ENCODE peak calls at places on chromosome 1, in seven cellular contexts. One of them, this sample, is unnamed.

GRCh38 chr1:33349081-33349759 is 28.3 kb upstream of the A3GALT2 start:
- DNase-seq in CD8-positive, alpha-beta T cell: peak
- DNase-seq in upper lobe of right lung: peak
- DNase-seq in heart left ventricle: peak
- DNase-seq in CD4-positive, alpha-beta T cell: peak
- DNase-seq in CD8-positive, alpha-beta memory T cell: peak
- DNase-seq in sigmoid colon: peak
- DNase-seq in this sample: peak

GRCh38 chr1:174217248-174217647 is 57.9 kb downstream of the RABGAP1L start:
- DNase-seq in CD8-positive, alpha-beta T cell: no peak
- DNase-seq in upper lobe of right lung: no peak
- DNase-seq in heart left ventricle: no peak
- DNase-seq in CD4-positive, alpha-beta T cell: no peak
- DNase-seq in CD8-positive, alpha-beta memory T cell: no peak
- DNase-seq in sigmoid colon: no peak
- DNase-seq in this sample: no peak

GRCh38 chr1:109242387-109242786 is 7.0 kb upstream of the CELSR2 start:
- DNase-seq in CD8-positive, alpha-beta T cell: no peak
- DNase-seq in upper lobe of right lung: peak
- DNase-seq in heart left ventricle: peak
- DNase-seq in CD4-positive, alpha-beta T cell: no peak
- DNase-seq in CD8-positive, alpha-beta memory T cell: no peak
- DNase-seq in sigmoid colon: peak
- DNase-seq in this sample: peak

GRCh38 chr1:166579835-166580488 is 259.3 kb upstream of the POGK start:
- DNase-seq in CD8-positive, alpha-beta T cell: no peak
- DNase-seq in upper lobe of right lung: no peak
- DNase-seq in heart left ventricle: no peak
- DNase-seq in CD4-positive, alpha-beta T cell: no peak
- DNase-seq in CD8-positive, alpha-beta memory T cell: no peak
- DNase-seq in sigmoid colon: no peak
- DNase-seq in this sample: no peak

GRCh38 chr1:15965228-15965767 is 10.6 kb downstream of the ZBTB17 start:
- DNase-seq in CD8-positive, alpha-beta T cell: no peak
- DNase-seq in upper lobe of right lung: no peak
- DNase-seq in heart left ventricle: no peak
- DNase-seq in CD4-positive, alpha-beta T cell: no peak
- DNase-seq in CD8-positive, alpha-beta memory T cell: no peak
- DNase-seq in sigmoid colon: no peak
- DNase-seq in this sample: peak

GRCh38 chr1:54377040-54377691 is 29.0 kb downstream of the SSBP3 start:
- DNase-seq in CD8-positive, alpha-beta T cell: no peak
- DNase-seq in upper lobe of right lung: peak
- DNase-seq in heart left ventricle: no peak
- DNase-seq in CD4-positive, alpha-beta T cell: no peak
- DNase-seq in CD8-positive, alpha-beta memory T cell: no peak
- DNase-seq in sigmoid colon: no peak
- DNase-seq in this sample: peak

GRCh38 chr1:242523282-242523967 is 1.1 kb downstream of the PLD5 start:
- DNase-seq in CD8-positive, alpha-beta T cell: no peak
- DNase-seq in upper lobe of right lung: no peak
- DNase-seq in heart left ventricle: no peak
- DNase-seq in CD4-positive, alpha-beta T cell: no peak
- DNase-seq in CD8-positive, alpha-beta memory T cell: no peak
- DNase-seq in sigmoid colon: no peak
- DNase-seq in this sample: peak

GRCh38 chr1:204275695-204276596 is 62.2 kb upstream of the GOLT1A start:
- DNase-seq in CD8-positive, alpha-beta T cell: no peak
- DNase-seq in upper lobe of right lung: no peak
- DNase-seq in heart left ventricle: no peak
- DNase-seq in CD4-positive, alpha-beta T cell: no peak
- DNase-seq in CD8-positive, alpha-beta memory T cell: no peak
- DNase-seq in sigmoid colon: peak
- DNase-seq in this sample: no peak

GRCh38 chr1:41358152-41358937 is 2.9 kb upstream of the FOXO6 start:
- DNase-seq in CD8-positive, alpha-beta T cell: no peak
- DNase-seq in upper lobe of right lung: peak
- DNase-seq in heart left ventricle: peak
- DNase-seq in CD4-positive, alpha-beta T cell: no peak
- DNase-seq in CD8-positive, alpha-beta memory T cell: no peak
- DNase-seq in sigmoid colon: no peak
- DNase-seq in this sample: peak

GRCh38 chr1:2194319-2194897 is at the start of gene FAAP20:
- DNase-seq in CD8-positive, alpha-beta T cell: no peak
- DNase-seq in upper lobe of right lung: no peak
- DNase-seq in heart left ventricle: no peak
- DNase-seq in CD4-positive, alpha-beta T cell: no peak
- DNase-seq in CD8-positive, alpha-beta memory T cell: no peak
- DNase-seq in sigmoid colon: peak
- DNase-seq in this sample: peak

GRCh38 chr1:204323887-204324286 is 35.8 kb downstream of the PLEKHA6 start:
- DNase-seq in CD8-positive, alpha-beta T cell: no peak
- DNase-seq in upper lobe of right lung: no peak
- DNase-seq in heart left ventricle: no peak
- DNase-seq in CD4-positive, alpha-beta T cell: no peak
- DNase-seq in CD8-positive, alpha-beta memory T cell: no peak
- DNase-seq in sigmoid colon: no peak
- DNase-seq in this sample: peak

GRCh38 chr1:226111865-226112395 is 49.4 kb downstream of the H3-3A start:
- DNase-seq in CD8-positive, alpha-beta T cell: no peak
- DNase-seq in upper lobe of right lung: no peak
- DNase-seq in heart left ventricle: no peak
- DNase-seq in CD4-positive, alpha-beta T cell: no peak
- DNase-seq in CD8-positive, alpha-beta memory T cell: no peak
- DNase-seq in sigmoid colon: no peak
- DNase-seq in this sample: peak

GRCh38 chr1:172383541-172383940 is 36.9 kb upstream of the C1orf105 start:
- DNase-seq in CD8-positive, alpha-beta T cell: no peak
- DNase-seq in upper lobe of right lung: no peak
- DNase-seq in heart left ventricle: no peak
- DNase-seq in CD4-positive, alpha-beta T cell: no peak
- DNase-seq in CD8-positive, alpha-beta memory T cell: no peak
- DNase-seq in sigmoid colon: no peak
- DNase-seq in this sample: peak

GRCh38 chr1:171995573-171995972 is 154.3 kb downstream of the DNM3 start:
- DNase-seq in CD8-positive, alpha-beta T cell: no peak
- DNase-seq in upper lobe of right lung: no peak
- DNase-seq in heart left ventricle: no peak
- DNase-seq in CD4-positive, alpha-beta T cell: no peak
- DNase-seq in CD8-positive, alpha-beta memory T cell: no peak
- DNase-seq in sigmoid colon: no peak
- DNase-seq in this sample: no peak

GRCh38 chr1:9100471-9101043 is 28.3 kb downstream of the GPR157 start:
- DNase-seq in CD8-positive, alpha-beta T cell: no peak
- DNase-seq in upper lobe of right lung: no peak
- DNase-seq in heart left ventricle: no peak
- DNase-seq in CD4-positive, alpha-beta T cell: no peak
- DNase-seq in CD8-positive, alpha-beta memory T cell: no peak
- DNase-seq in sigmoid colon: peak
- DNase-seq in this sample: peak

GRCh38 chr1:55288245-55288644 is 73.1 kb upstream of the USP24 start:
- DNase-seq in CD8-positive, alpha-beta T cell: no peak
- DNase-seq in upper lobe of right lung: no peak
- DNase-seq in heart left ventricle: no peak
- DNase-seq in CD4-positive, alpha-beta T cell: no peak
- DNase-seq in CD8-positive, alpha-beta memory T cell: no peak
- DNase-seq in sigmoid colon: no peak
- DNase-seq in this sample: peak

GRCh38 chr1:243735457-243735856 is 114.6 kb downstream of the AKT3 start:
- DNase-seq in CD8-positive, alpha-beta T cell: no peak
- DNase-seq in upper lobe of right lung: no peak
- DNase-seq in heart left ventricle: no peak
- DNase-seq in CD4-positive, alpha-beta T cell: no peak
- DNase-seq in CD8-positive, alpha-beta memory T cell: no peak
- DNase-seq in sigmoid colon: no peak
- DNase-seq in this sample: no peak

GRCh38 chr1:30613188-30613587 is 110.2 kb downstream of the MATN1 start:
- DNase-seq in CD8-positive, alpha-beta T cell: no peak
- DNase-seq in upper lobe of right lung: no peak
- DNase-seq in heart left ventricle: no peak
- DNase-seq in CD4-positive, alpha-beta T cell: no peak
- DNase-seq in CD8-positive, alpha-beta memory T cell: no peak
- DNase-seq in sigmoid colon: no peak
- DNase-seq in this sample: no peak

GRCh38 chr1:238558156-238558555 is 667.4 kb upstream of the ZP4 start:
- DNase-seq in CD8-positive, alpha-beta T cell: no peak
- DNase-seq in upper lobe of right lung: no peak
- DNase-seq in heart left ventricle: no peak
- DNase-seq in CD4-positive, alpha-beta T cell: no peak
- DNase-seq in CD8-positive, alpha-beta memory T cell: no peak
- DNase-seq in sigmoid colon: no peak
- DNase-seq in this sample: no peak

GRCh38 chr1:37995773-37996379 is 6.1 kb upstream of the SF3A3 start:
- DNase-seq in CD8-positive, alpha-beta T cell: peak
- DNase-seq in upper lobe of right lung: peak
- DNase-seq in heart left ventricle: peak
- DNase-seq in CD4-positive, alpha-beta T cell: no peak
- DNase-seq in CD8-positive, alpha-beta memory T cell: peak
- DNase-seq in sigmoid colon: peak
- DNase-seq in this sample: peak

GRCh38 chr1:104780470-104781078 is 1030.9 kb downstream of the AMY1C start:
- DNase-seq in CD8-positive, alpha-beta T cell: no peak
- DNase-seq in upper lobe of right lung: no peak
- DNase-seq in heart left ventricle: no peak
- DNase-seq in CD4-positive, alpha-beta T cell: no peak
- DNase-seq in CD8-positive, alpha-beta memory T cell: no peak
- DNase-seq in sigmoid colon: no peak
- DNase-seq in this sample: no peak

GRCh38 chr1:222457084-222457483 is 90.8 kb downstream of the HHIPL2 start:
- DNase-seq in CD8-positive, alpha-beta T cell: no peak
- DNase-seq in upper lobe of right lung: no peak
- DNase-seq in heart left ventricle: no peak
- DNase-seq in CD4-positive, alpha-beta T cell: no peak
- DNase-seq in CD8-positive, alpha-beta memory T cell: no peak
- DNase-seq in sigmoid colon: no peak
- DNase-seq in this sample: no peak

GRCh38 chr1:222455188-222455879 is 92.6 kb downstream of the HHIPL2 start:
- DNase-seq in CD8-positive, alpha-beta T cell: peak
- DNase-seq in upper lobe of right lung: peak
- DNase-seq in heart left ventricle: peak
- DNase-seq in CD4-positive, alpha-beta T cell: peak
- DNase-seq in CD8-positive, alpha-beta memory T cell: peak
- DNase-seq in sigmoid colon: peak
- DNase-seq in this sample: peak

GRCh38 chr1:222454196-222454595 is 93.7 kb downstream of the HHIPL2 start:
- DNase-seq in CD8-positive, alpha-beta T cell: no peak
- DNase-seq in upper lobe of right lung: no peak
- DNase-seq in heart left ventricle: no peak
- DNase-seq in CD4-positive, alpha-beta T cell: no peak
- DNase-seq in CD8-positive, alpha-beta memory T cell: no peak
- DNase-seq in sigmoid colon: no peak
- DNase-seq in this sample: no peak

GRCh38 chr1:222457513-222457912 is 90.4 kb downstream of the HHIPL2 start:
- DNase-seq in CD8-positive, alpha-beta T cell: no peak
- DNase-seq in upper lobe of right lung: no peak
- DNase-seq in heart left ventricle: no peak
- DNase-seq in CD4-positive, alpha-beta T cell: no peak
- DNase-seq in CD8-positive, alpha-beta memory T cell: no peak
- DNase-seq in sigmoid colon: no peak
- DNase-seq in this sample: no peak

GRCh38 chr1:222454782-222455181 is 93.1 kb downstream of the HHIPL2 start:
- DNase-seq in CD8-positive, alpha-beta T cell: no peak
- DNase-seq in upper lobe of right lung: no peak
- DNase-seq in heart left ventricle: no peak
- DNase-seq in CD4-positive, alpha-beta T cell: no peak
- DNase-seq in CD8-positive, alpha-beta memory T cell: no peak
- DNase-seq in sigmoid colon: peak
- DNase-seq in this sample: peak
- H3K27ac ChIP-seq in CD8-positive, alpha-beta T cell: no peak
- H3K27ac ChIP-seq in upper lobe of right lung: no peak
- H3K27ac ChIP-seq in heart left ventricle: no peak
- H3K27ac ChIP-seq in CD4-positive, alpha-beta T cell: no peak
- H3K27ac ChIP-seq in CD8-positive, alpha-beta memory T cell: no peak
- H3K27ac ChIP-seq in sigmoid colon: peak
- H3K27ac ChIP-seq in this sample: peak

DNA sequence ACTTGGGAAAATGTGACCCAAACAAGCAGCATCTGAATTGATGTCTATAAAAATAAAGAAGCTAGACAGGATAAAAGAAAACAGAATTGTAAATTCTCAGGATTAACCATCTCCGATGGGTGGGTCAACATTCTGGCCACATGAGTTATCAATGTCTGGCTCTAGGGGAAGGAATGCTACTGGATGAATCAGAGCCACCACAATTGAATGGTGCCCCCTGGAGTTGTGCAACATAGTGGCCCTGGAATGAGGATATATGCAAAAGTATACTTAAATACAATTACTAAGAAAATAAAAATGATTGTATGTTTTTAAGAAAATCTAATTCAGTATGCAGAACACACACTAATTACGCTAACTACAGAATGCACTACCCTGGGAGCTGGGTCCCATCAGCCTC is 185.6 kb downstream of the TGFBR3 start:
- DNase-seq in CD8-positive, alpha-beta T cell: no peak
- DNase-seq in upper lobe of right lung: no peak
- DNase-seq in heart left ventricle: no peak
- DNase-seq in CD4-positive, alpha-beta T cell: no peak
- DNase-seq in CD8-positive, alpha-beta memory T cell: no peak
- DNase-seq in sigmoid colon: no peak
- DNase-seq in this sample: peak
- H3K27ac ChIP-seq in CD8-positive, alpha-beta T cell: no peak
- H3K27ac ChIP-seq in upper lobe of right lung: no peak
- H3K27ac ChIP-seq in heart left ventricle: peak
- H3K27ac ChIP-seq in CD4-positive, alpha-beta T cell: no peak
- H3K27ac ChIP-seq in CD8-positive, alpha-beta memory T cell: no peak
- H3K27ac ChIP-seq in sigmoid colon: peak
- H3K27ac ChIP-seq in this sample: peak

GRCh38 chr1:25785321-25786067 is 14.5 kb upstream of the SELENON start:
- DNase-seq in CD8-positive, alpha-beta T cell: no peak
- DNase-seq in upper lobe of right lung: no peak
- DNase-seq in heart left ventricle: no peak
- DNase-seq in CD4-positive, alpha-beta T cell: no peak
- DNase-seq in CD8-positive, alpha-beta memory T cell: no peak
- DNase-seq in sigmoid colon: no peak
- DNase-seq in this sample: peak
- H3K27ac ChIP-seq in CD8-positive, alpha-beta T cell: no peak
- H3K27ac ChIP-seq in upper lobe of right lung: no peak
- H3K27ac ChIP-seq in heart left ventricle: peak
- H3K27ac ChIP-seq in CD4-positive, alpha-beta T cell: no peak
- H3K27ac ChIP-seq in CD8-positive, alpha-beta memory T cell: no peak
- H3K27ac ChIP-seq in sigmoid colon: peak
- H3K27ac ChIP-seq in this sample: no peak

GRCh38 chr1:99502400-99502799 is 143.5 kb upstream of the PALMD start:
- DNase-seq in CD8-positive, alpha-beta T cell: no peak
- DNase-seq in upper lobe of right lung: no peak
- DNase-seq in heart left ventricle: no peak
- DNase-seq in CD4-positive, alpha-beta T cell: no peak
- DNase-seq in CD8-positive, alpha-beta memory T cell: no peak
- DNase-seq in sigmoid colon: no peak
- DNase-seq in this sample: no peak
- H3K27ac ChIP-seq in CD8-positive, alpha-beta T cell: no peak
- H3K27ac ChIP-seq in upper lobe of right lung: no peak
- H3K27ac ChIP-seq in heart left ventricle: no peak
- H3K27ac ChIP-seq in CD4-positive, alpha-beta T cell: no peak
- H3K27ac ChIP-seq in CD8-positive, alpha-beta memory T cell: no peak
- H3K27ac ChIP-seq in sigmoid colon: no peak
- H3K27ac ChIP-seq in this sample: no peak